ENCODE peak calls at places on chromosomes 6 and 20, in four cellular contexts. P is IMR-90, J is foreskin fibroblast, C is fibroblast of mammary gland. W is an unnamed sample.

GRCh38 chr6:85561750-85562357 is 31.8 kb downstream of the SNX14 start:
- DNase-seq in J (peak), C (peak), P (peak), W (no peak)

GRCh38 chr6:109010703-109011102 is 83.9 kb downstream of the SESN1 start:
- DNase-seq in J (no peak), P (no peak), C (no peak), W (no peak)

GRCh38 chr6:108383967-108384366 is 89.1 kb downstream of the AFG1L start:
- DNase-seq in C (no peak), J (no peak), P (no peak), W (no peak)

GRCh38 chr20:11521831-11522230 is 395.9 kb upstream of the BTBD3 start:
- DNase-seq in J (no peak), C (no peak), P (no peak), W (no peak)

GRCh38 chr20:22689246-22689645 is 104.9 kb upstream of the FOXA2 start:
- DNase-seq in P (no peak), J (no peak), C (no peak), W (no peak)

GRCh38 chr20:45670139-45670538 is at the start of gene WFDC11:
- DNase-seq in J (no peak), P (no peak), C (no peak), W (no peak)

GRCh38 chr20:23023621-23024187 is 11.4 kb upstream of the SSTR4 start:
- DNase-seq in C (no peak), P (no peak), J (peak), W (no peak)

GRCh38 chr6:101090281-101090680 is 209.2 kb upstream of the ASCC3 start:
- DNase-seq in J (peak), P (no peak), C (peak), W (no peak)

GRCh38 chr6:35176625-35177024 is 35.5 kb upstream of the TCP11 start:
- DNase-seq in C (no peak), J (no peak), P (no peak), W (no peak)

GRCh38 chr20:10637563-10637962 is 36.2 kb downstream of the JAG1 start:
- DNase-seq in C (no peak), P (no peak), J (no peak), W (no peak)

GRCh38 chr20:51541189-51542032 is 1.1 kb downstream of the NFATC2 start:
- DNase-seq in J (peak), C (peak), P (peak), W (no peak)

GRCh38 chr20:50460608-50461268 is 49.4 kb upstream of the PTPN1 start:
- DNase-seq in C (peak), P (peak), J (peak), W (no peak)

GRCh38 chr6:143323729-143324465 is 126.6 kb downstream of the ADAT2 start:
- DNase-seq in J (peak), P (no peak), C (no peak), W (peak)

GRCh38 chr20:57787151-57787968 is 77.5 kb upstream of the PMEPA1 start:
- DNase-seq in J (no peak), P (no peak), C (no peak), W (no peak)

GRCh38 chr6:99619409-99619762 is 12.8 kb downstream of the PRDM13 start:
- DNase-seq in C (no peak), J (no peak), P (no peak), W (no peak)

GRCh38 chr6:81761197-81761596 is 8.7 kb upstream of the TENT5A start:
- DNase-seq in P (peak), C (peak), J (peak), W (no peak)

GRCh38 chr6:145486306-145486705 is 249.0 kb downstream of the EPM2A start:
- DNase-seq in J (no peak), P (no peak), C (no peak), W (no peak)

GRCh38 chr6:157273756-157274088 is 49.6 kb downstream of the TMEM242 start:
- DNase-seq in J (peak), P (peak), C (no peak), W (no peak)

GRCh38 chr6:117829594-117830319 is 77.3 kb upstream of the SLC35F1 start:
- DNase-seq in C (peak), P (peak), J (peak), W (no peak)

GRCh38 chr6:33061987-33062386 is 11.5 kb downstream of the HLA-DPA1 start:
- DNase-seq in C (peak), J (peak), P (peak), W (no peak)

GRCh38 chr6:113586966-113587699 is 270.0 kb upstream of the MARCKS start:
- DNase-seq in J (peak), P (no peak), C (no peak), W (no peak)

GRCh38 chr6:95083506-95083905 is 493.8 kb upstream of the MANEA start:
- DNase-seq in C (no peak), P (no peak), J (no peak), W (no peak)

GRCh38 chr20:3158968-3159431 is 665 bp downstream of the FASTKD5 start:
- DNase-seq in J (peak), C (peak), P (peak), W (no peak)

GRCh38 chr6:96391776-96392175 is 129.8 kb upstream of the UFL1 start:
- DNase-seq in J (no peak), P (no peak), C (no peak), W (no peak)

GRCh38 chr6:88263591-88263990 is 97.4 kb upstream of the CNR1 start:
- DNase-seq in C (peak), J (no peak), P (no peak), W (no peak)

GRCh38 chr20:61883867-61884393 is 181.8 kb downstream of the TAF4 start:
- DNase-seq in C (no peak), J (no peak), P (no peak), W (no peak)

GRCh38 chr20:555933-556332 is 12.3 kb upstream of the CSNK2A1 start:
- DNase-seq in P (peak), C (no peak), J (no peak), W (no peak)

GRCh38 chr6:35330541-35331119 is 11.7 kb upstream of the PPARD start:
- DNase-seq in C (no peak), J (no peak), P (no peak), W (no peak)

GRCh38 chr20:54848262-54848661 is 372.9 kb downstream of the DOK5 start:
- DNase-seq in P (no peak), J (no peak), C (no peak), W (no peak)

GRCh38 chr6:5996701-5997419 is 9.9 kb downstream of the NRN1 start:
- DNase-seq in C (peak), P (peak), J (peak), W (no peak)

GRCh38 chr6:89205819-89206218 is 11.3 kb downstream of the GABRR1 start:
- DNase-seq in C (no peak), P (no peak), J (no peak), W (no peak)

GRCh38 chr20:13101701-13102100 is 92.9 kb downstream of the SPTLC3 start:
- DNase-seq in J (peak), C (peak), P (peak), W (no peak)

GRCh38 chr6:13012977-13013680 is 296.6 kb downstream of the PHACTR1 start:
- DNase-seq in P (no peak), J (peak), C (no peak), W (no peak)

GRCh38 chr6:111844921-111845320 is 28.3 kb downstream of the FYN start:
- DNase-seq in P (no peak), J (no peak), C (no peak), W (no peak)

GRCh38 chr20:62138204-62138543 is 5.0 kb downstream of the PSMA7 start:
- DNase-seq in J (no peak), P (no peak), C (no peak), W (no peak)

GRCh38 chr6:63567966-63568365 is 4.3 kb upstream of the LOC128125822 start:
- DNase-seq in J (no peak), C (no peak), P (no peak), W (no peak)

GRCh38 chr20:48310312-48310711 is 517.5 kb downstream of the PREX1 start:
- DNase-seq in C (no peak), J (no peak), P (no peak), W (no peak)

GRCh38 chr20:48309293-48309692 is 518.5 kb downstream of the PREX1 start:
- DNase-seq in P (no peak), J (no peak), C (no peak), W (no peak)

GRCh38 chr20:48308232-48308781 is 519.5 kb downstream of the PREX1 start:
- DNase-seq in P (no peak), C (no peak), J (no peak), W (no peak)

GRCh38 chr20:48308882-48309281 is 518.9 kb downstream of the PREX1 start:
- DNase-seq in C (no peak), J (no peak), P (no peak), W (no peak)

GRCh38 chr20:48307277-48307676 is 520.5 kb downstream of the PREX1 start:
- DNase-seq in P (no peak), J (no peak), C (no peak), W (no peak)
- H3K4me3 ChIP-seq in P (no peak), J (no peak), C (no peak), W (no peak)

DNA sequence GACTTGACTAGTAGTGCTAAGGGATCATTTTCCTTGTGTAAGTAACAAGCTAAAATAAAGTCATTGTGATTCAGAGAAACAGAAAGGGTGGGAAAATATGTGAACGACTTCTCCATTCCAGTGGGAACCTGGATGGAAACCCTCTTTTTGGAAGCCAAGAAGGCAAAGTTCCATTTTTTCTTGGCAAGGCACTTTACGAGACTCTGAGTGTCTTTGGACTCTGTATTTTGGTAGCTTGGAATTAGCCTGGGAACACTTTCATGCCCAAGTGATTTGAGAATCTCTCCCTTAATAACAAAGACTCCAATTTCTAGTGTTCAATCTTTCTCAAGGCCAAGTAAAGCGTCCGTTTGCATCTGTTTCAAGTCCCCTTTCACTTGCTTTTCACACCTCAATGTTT is 100.5 kb upstream of the SASH1 start:
- DNase-seq in P (no peak), J (no peak), C (peak), W (peak)
- H3K4me3 ChIP-seq in P (no peak), J (no peak), C (no peak), W (no peak)

GRCh38 chr20:21105429-21106170 is 558 bp downstream of the LINC00237 start:
- DNase-seq in C (no peak), J (peak), P (no peak), W (no peak)
- H3K4me3 ChIP-seq in C (no peak), J (no peak), P (no peak), W (no peak)

DNA sequence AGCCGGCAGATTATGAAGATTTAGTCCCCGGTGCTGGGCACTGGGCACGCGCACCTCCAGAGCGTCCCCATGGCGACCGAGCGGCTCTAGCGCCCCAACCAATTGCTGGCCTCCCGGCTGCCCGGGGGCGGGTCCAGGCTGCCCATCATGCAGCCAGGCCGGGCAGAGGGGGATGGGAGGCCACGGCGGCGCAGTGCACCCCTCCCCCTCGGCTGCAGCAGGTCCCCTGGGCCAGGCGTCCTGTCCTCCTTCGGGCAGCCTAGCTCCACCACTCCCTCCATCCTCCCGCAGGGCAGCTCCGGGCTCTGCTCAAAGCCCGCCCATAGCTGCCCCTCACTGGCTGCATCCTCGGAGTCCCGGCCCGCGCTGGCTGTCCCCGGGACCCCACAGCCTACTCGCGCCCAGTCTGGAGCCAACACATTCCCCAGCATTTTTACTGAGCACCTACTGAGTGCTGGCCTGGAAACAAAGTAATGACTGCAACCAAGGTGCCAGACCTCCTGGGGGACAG is 99.4 kb downstream of the ASXL1 start:
- DNase-seq in J (peak), P (peak), C (peak), W (no peak)
- H3K4me3 ChIP-seq in J (peak), P (peak), C (peak), W (peak)

DNA sequence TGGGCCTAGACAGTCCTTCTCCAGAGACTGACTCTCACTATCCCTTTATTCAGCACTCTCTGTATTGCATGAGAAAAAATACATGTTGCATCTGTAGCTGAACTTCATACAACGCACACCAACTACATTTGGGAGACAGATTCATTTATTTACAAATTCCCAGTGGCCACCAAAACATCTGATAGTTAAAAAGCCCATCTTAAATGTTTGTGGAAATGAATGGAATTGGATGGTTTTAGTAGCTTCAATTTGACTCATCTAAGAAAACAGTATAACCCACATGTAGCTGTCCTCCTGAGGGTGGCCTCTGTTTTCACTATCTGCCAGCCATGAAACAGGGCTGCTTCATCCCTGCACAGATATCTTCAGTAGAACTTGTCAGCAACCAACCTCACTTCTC is 116.3 kb downstream of the PCSK2 start:
- DNase-seq in C (no peak), P (no peak), J (peak), W (no peak)
- H3K4me3 ChIP-seq in C (no peak), P (no peak), J (no peak), W (no peak)

DNA sequence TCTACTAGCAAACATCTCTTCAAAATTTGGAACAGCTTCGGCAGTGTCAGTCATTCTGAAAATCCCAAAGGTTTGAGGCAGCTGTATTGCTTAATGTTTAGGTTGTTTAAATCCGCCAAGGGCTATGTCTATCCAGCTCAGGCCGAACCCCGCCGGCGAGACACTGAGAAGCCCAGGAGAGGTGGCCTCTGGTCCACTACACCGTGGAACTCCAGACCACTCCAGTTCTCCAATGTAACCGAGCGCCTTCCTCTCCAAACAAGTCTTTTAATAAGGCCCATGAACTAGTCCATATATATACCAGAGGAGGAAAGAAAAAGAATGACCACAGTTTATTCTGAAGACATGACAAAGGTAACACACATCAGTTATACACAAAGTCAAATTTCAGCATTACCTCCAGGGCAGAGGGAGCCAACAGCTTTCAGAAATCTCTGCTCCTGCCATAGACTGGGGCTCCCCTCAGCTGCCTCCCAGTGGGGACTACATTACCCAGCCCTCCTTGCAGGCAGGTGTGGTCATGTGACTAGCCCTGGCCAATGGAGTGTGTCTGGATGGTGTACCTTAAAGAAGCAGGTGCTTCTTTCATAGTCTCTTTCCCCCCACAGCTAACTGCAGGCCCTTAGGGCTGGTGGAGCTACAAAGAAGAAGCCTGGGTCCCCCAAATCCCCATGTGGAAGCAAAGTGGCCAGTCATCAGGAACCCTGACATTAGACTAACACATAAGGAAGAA is at the start of gene RAMACL:
- DNase-seq in P (no peak), C (no peak), J (no peak), W (no peak)
- H3K4me3 ChIP-seq in P (no peak), C (no peak), J (no peak), W (no peak)

GRCh38 chr6:91340998-91341397 is 754.1 kb upstream of the MAP3K7 start:
- DNase-seq in C (no peak), P (no peak), J (no peak), W (no peak)
- H3K4me3 ChIP-seq in C (no peak), P (no peak), J (no peak), W (no peak)

DNA sequence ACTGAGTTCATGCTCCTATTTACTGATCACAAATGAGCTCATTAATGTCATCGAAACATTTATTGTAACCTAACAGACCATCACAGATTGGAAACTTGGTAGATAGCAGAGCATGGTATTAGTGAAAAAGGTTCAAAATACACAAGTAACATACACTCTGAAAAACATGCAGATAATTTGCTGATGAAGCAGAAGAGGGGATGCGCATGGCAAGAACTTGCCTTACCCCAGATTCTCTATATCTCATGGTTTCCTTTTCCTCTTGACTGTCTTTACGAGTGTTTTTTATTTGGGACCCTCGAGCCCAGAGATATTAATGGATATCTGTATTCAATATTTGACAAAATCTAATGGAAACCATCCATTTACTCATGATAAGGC is 37.6 kb downstream of the QRSL1 start:
- DNase-seq in P (no peak), C (no peak), J (no peak), W (no peak)
- H3K4me3 ChIP-seq in P (no peak), C (no peak), J (no peak), W (no peak)